ENCODE peak calls at places on chromosomes 6 and 20, in nine cellular contexts. Y, T, F, Q, R, C, O, H and N are unnamed samples.

GRCh38 chr6:145802141-145802540 is 12.5 kb downstream of the FBXO30 start:
- DNase-seq in Y (no peak), T (no peak), F (no peak), Q (no peak), R (no peak), C (no peak), O (no peak), H (no peak), N (no peak)

GRCh38 chr20:62156592-62157386 is 13.2 kb downstream of the SS18L1 start:
- DNase-seq in Y (no peak), T (peak), F (peak), Q (peak), R (no peak), C (peak), O (no peak), H (peak), N (no peak)

GRCh38 chr20:17273711-17274110 is 46.9 kb downstream of the PCSK2 start:
- DNase-seq in Y (no peak), T (no peak), F (no peak), Q (no peak), R (no peak), C (no peak), O (no peak), H (no peak), N (no peak)

GRCh38 chr6:146040360-146040759 is 11.5 kb downstream of the GRM1 start:
- DNase-seq in Y (no peak), T (no peak), F (no peak), Q (no peak), R (no peak), C (no peak), O (no peak), H (no peak), N (no peak)

GRCh38 chr6:1817033-1817761 is 207.5 kb downstream of the FOXC1 start:
- DNase-seq in Y (no peak), T (no peak), F (no peak), Q (peak), R (no peak), C (peak), O (no peak), H (no peak), N (no peak)

GRCh38 chr20:53794529-53795115 is 201.0 kb upstream of the ZNF217 start:
- DNase-seq in Y (no peak), T (no peak), F (no peak), Q (peak), R (no peak), C (no peak), O (no peak), H (no peak), N (no peak)

GRCh38 chr20:58636983-58637421 is 14.1 kb upstream of the STX16 start:
- DNase-seq in Y (no peak), T (no peak), F (no peak), Q (no peak), R (peak), C (no peak), O (peak), H (peak), N (peak)

GRCh38 chr6:50087231-50087954 is 37.7 kb upstream of the DEFB112 start:
- DNase-seq in Y (no peak), T (no peak), F (no peak), Q (peak), R (no peak), C (peak), O (no peak), H (peak), N (no peak)

GRCh38 chr6:47780510-47781356 is 1.1 kb upstream of the OPN5 start:
- DNase-seq in Y (no peak), T (no peak), F (no peak), Q (peak), R (no peak), C (peak), O (no peak), H (peak), N (no peak)

GRCh38 chr20:40562031-40562430 is 127.0 kb downstream of the MAFB start:
- DNase-seq in Y (no peak), T (no peak), F (no peak), Q (no peak), R (no peak), C (no peak), O (no peak), H (no peak), N (no peak)

GRCh38 chr20:56429496-56429895 is 17.4 kb downstream of the CASS4 start:
- DNase-seq in Y (no peak), T (no peak), F (no peak), Q (peak), R (peak), C (no peak), O (no peak), H (no peak), N (no peak)

GRCh38 chr6:157853902-157854481 is 30.9 kb downstream of the SNX9 start:
- DNase-seq in Y (no peak), T (no peak), F (no peak), Q (no peak), R (no peak), C (no peak), O (no peak), H (no peak), N (no peak)

GRCh38 chr6:139373154-139373927 is 1.1 kb downstream of the CITED2 start:
- DNase-seq in Y (peak), T (peak), F (peak), Q (peak), R (peak), C (peak), O (peak), H (peak), N (peak)

GRCh38 chr20:62232194-62232593 is 6.1 kb upstream of the OSBPL2 start:
- DNase-seq in Y (no peak), T (no peak), F (no peak), Q (no peak), R (no peak), C (no peak), O (no peak), H (no peak), N (no peak)

DNA sequence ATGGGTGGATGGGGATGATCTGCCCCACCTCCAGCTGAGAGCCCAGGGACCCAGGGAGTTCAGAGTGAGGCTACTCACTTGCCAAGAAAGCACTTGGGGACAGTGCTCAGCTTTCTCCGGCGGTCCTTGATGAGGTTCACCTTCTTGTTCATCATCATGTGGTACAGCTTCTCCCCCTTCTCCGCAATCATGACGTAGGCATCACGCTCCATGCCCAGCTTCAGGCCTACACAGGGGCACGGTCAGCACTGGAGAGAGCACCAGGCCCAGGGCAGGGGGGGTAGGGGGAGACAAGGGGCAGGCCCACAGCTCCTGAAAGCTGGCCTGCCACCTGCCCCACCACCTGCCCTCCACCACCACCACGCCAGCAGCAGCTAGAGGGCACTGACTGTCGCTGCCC is 139.2 kb downstream of the PREX1 start:
- DNase-seq in Y (no peak), T (no peak), F (no peak), Q (no peak), R (no peak), C (no peak), O (no peak), H (no peak), N (no peak)
- H3K27ac ChIP-seq in Y (peak), T (no peak), F (no peak), Q (no peak), R (peak), C (no peak), O (no peak), H (no peak), N (no peak)

GRCh38 chr20:23101696-23102095 is 15.6 kb upstream of the CD93 start:
- DNase-seq in Y (peak), T (no peak), F (no peak), Q (no peak), R (no peak), C (no peak), O (peak), H (no peak), N (no peak)

GRCh38 chr20:23097636-23098580 is 11.8 kb upstream of the CD93 start:
- DNase-seq in Y (peak), T (no peak), F (no peak), Q (no peak), R (no peak), C (no peak), O (no peak), H (no peak), N (peak)

GRCh38 chr20:23096986-23097520 is 10.9 kb upstream of the CD93 start:
- DNase-seq in Y (peak), T (no peak), F (no peak), Q (no peak), R (no peak), C (no peak), O (no peak), H (no peak), N (peak)

GRCh38 chr20:23100754-23101107 is 14.6 kb upstream of the CD93 start:
- DNase-seq in Y (peak), T (no peak), F (no peak), Q (no peak), R (no peak), C (no peak), O (no peak), H (no peak), N (no peak)

DNA sequence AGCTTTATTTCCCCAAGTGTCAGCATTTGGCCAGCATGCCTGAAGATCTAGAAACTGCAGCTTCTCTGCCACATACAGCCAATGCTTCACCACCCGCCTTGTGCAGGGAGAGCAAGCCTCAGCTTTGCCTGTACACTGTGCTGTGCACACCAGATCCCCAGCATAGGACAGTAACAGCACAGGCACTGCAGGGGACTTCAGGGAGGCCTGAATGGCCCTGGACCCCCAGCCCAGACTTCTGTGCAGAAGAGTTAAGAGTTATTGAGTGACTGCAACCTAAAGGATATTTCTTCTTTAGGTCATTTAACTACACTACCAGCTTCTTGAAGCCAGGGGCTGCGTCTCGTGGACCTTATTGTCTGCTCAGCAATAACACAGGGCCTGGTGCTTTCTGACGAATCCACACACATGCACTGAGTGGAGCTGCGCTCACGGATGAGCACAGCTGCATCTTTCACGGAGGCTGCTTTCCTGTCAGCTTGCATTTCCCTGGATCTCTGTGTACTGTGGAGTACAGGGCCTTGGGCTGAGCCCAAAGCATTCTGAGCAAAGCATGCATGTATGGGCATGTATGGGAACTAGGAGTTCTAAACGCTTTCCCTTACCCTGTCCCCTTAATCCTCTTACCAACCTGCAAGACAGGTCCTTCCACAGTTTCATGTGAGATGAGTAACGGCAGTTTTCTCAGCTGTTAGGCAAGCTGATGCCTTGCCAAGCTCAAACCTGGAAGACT is 14.1 kb upstream of the CD93 start:
- DNase-seq in Y (peak), T (no peak), F (no peak), Q (no peak), R (no peak), C (no peak), O (no peak), H (no peak), N (peak)
- H3K27ac ChIP-seq in Y (peak), T (no peak), F (no peak), Q (no peak), R (no peak), C (no peak), O (no peak), H (no peak), N (no peak)

GRCh38 chr20:15200139-15200538 is 862.7 kb upstream of the FLRT3 start:
- DNase-seq in Y (no peak), T (no peak), F (no peak), Q (no peak), R (no peak), C (no peak), O (no peak), H (no peak), N (no peak)

GRCh38 chr20:15199698-15200097 is 862.3 kb upstream of the FLRT3 start:
- DNase-seq in Y (no peak), T (no peak), F (no peak), Q (no peak), R (no peak), C (no peak), O (no peak), H (no peak), N (no peak)

GRCh38 chr20:15205719-15206118 is 868.3 kb upstream of the FLRT3 start:
- DNase-seq in Y (no peak), T (no peak), F (no peak), Q (no peak), R (no peak), C (no peak), O (no peak), H (no peak), N (no peak)

GRCh38 chr20:15205023-15205422 is 867.6 kb upstream of the FLRT3 start:
- DNase-seq in Y (no peak), T (no peak), F (no peak), Q (no peak), R (no peak), C (no peak), O (no peak), H (no peak), N (no peak)
- H3K27ac ChIP-seq in Y (no peak), T (no peak), F (no peak), Q (no peak), R (no peak), C (no peak), O (no peak), H (no peak), N (no peak)

GRCh38 chr6:85676086-85676729 is 33.5 kb upstream of the SYNCRIP start:
- DNase-seq in Y (no peak), T (no peak), F (no peak), Q (no peak), R (no peak), C (peak), O (no peak), H (no peak), N (no peak)

GRCh38 chr6:85678000-85678601 is 35.4 kb upstream of the SYNCRIP start:
- DNase-seq in Y (no peak), T (no peak), F (no peak), Q (no peak), R (no peak), C (no peak), O (no peak), H (no peak), N (no peak)

GRCh38 chr6:85675030-85675819 is 32.5 kb upstream of the SYNCRIP start:
- DNase-seq in Y (no peak), T (no peak), F (no peak), Q (peak), R (no peak), C (peak), O (no peak), H (peak), N (no peak)

GRCh38 chr6:85678602-85679444 is 36.1 kb upstream of the SYNCRIP start:
- DNase-seq in Y (peak), T (peak), F (peak), Q (peak), R (peak), C (peak), O (peak), H (peak), N (peak)

GRCh38 chr6:85677243-85677956 is 34.7 kb upstream of the SYNCRIP start:
- DNase-seq in Y (no peak), T (no peak), F (no peak), Q (no peak), R (no peak), C (peak), O (no peak), H (no peak), N (no peak)
- H3K27ac ChIP-seq in Y (peak), T (peak), F (no peak), Q (peak), R (peak), C (peak), O (peak), H (peak), N (peak)